ENCODE peak calls at places on chromosomes 11 and 22, in seven cellular contexts. Q, L, H, J, K, G and I are unnamed samples.

GRCh38 chr11:112248216-112248615 is 12.4 kb downstream of the PLET1 start:
- DNase-seq in Q (no peak), L (no peak), H (peak), J (no peak), K (no peak), G (no peak), I (peak)

GRCh38 chr11:102061276-102061675 is 14.0 kb downstream of the CFAP300 start:
- DNase-seq in Q (peak), L (no peak), H (no peak), J (no peak), K (no peak), G (no peak), I (no peak)

GRCh38 chr11:118895093-118896039 is 11.7 kb downstream of the CXCR5 start:
- DNase-seq in Q (no peak), L (no peak), H (no peak), J (peak), K (no peak), G (no peak), I (peak)

GRCh38 chr11:68528630-68529029 is 68.1 kb downstream of the PPP6R3 start:
- DNase-seq in Q (no peak), L (no peak), H (no peak), J (no peak), K (no peak), G (no peak), I (no peak)

GRCh38 chr22:37178350-37179125 is 9.5 kb downstream of the C1QTNF6 start:
- DNase-seq in Q (peak), L (peak), H (no peak), J (peak), K (no peak), G (peak), I (peak)

GRCh38 chr22:31291403-31291715 is 929 bp downstream of the PIK3IP1 start:
- DNase-seq in Q (no peak), L (no peak), H (no peak), J (no peak), K (no peak), G (no peak), I (no peak)

GRCh38 chr11:46555269-46556054 is 38.4 kb downstream of the AMBRA1 start:
- DNase-seq in Q (peak), L (no peak), H (peak), J (no peak), K (no peak), G (no peak), I (no peak)

GRCh38 chr22:45290410-45290936 is 5.7 kb downstream of the UPK3A start:
- DNase-seq in Q (no peak), L (no peak), H (peak), J (no peak), K (no peak), G (peak), I (peak)

GRCh38 chr11:35337136-35337918 is 82.0 kb downstream of the SLC1A2 start:
- DNase-seq in Q (peak), L (no peak), H (peak), J (no peak), K (peak), G (no peak), I (no peak)

GRCh38 chr11:3853935-3854659 is 1.4 kb upstream of the STIM1 start:
- DNase-seq in Q (no peak), L (no peak), H (no peak), J (peak), K (peak), G (peak), I (peak)

GRCh38 chr11:76208829-76209670 is 2.7 kb upstream of the WNT11 start:
- DNase-seq in Q (peak), L (peak), H (no peak), J (peak), K (peak), G (peak), I (peak)

GRCh38 chr11:44146931-44147330 is 51.5 kb downstream of the EXT2 start:
- DNase-seq in Q (no peak), L (no peak), H (no peak), J (no peak), K (no peak), G (no peak), I (no peak)

GRCh38 chr11:112962854-112963367 is 1.7 kb downstream of the NCAM1 start:
- DNase-seq in Q (no peak), L (peak), H (no peak), J (peak), K (peak), G (peak), I (peak)

GRCh38 chr22:29345932-29346331 is 30.4 kb upstream of the RASL10A start:
- DNase-seq in Q (no peak), L (no peak), H (no peak), J (no peak), K (no peak), G (no peak), I (no peak)

GRCh38 chr22:29342577-29343312 is 27.2 kb upstream of the RASL10A start:
- DNase-seq in Q (no peak), L (no peak), H (no peak), J (no peak), K (peak), G (peak), I (peak)

GRCh38 chr22:29342177-29342576 is 26.7 kb upstream of the RASL10A start:
- DNase-seq in Q (no peak), L (no peak), H (no peak), J (no peak), K (no peak), G (no peak), I (no peak)

GRCh38 chr22:29343313-29343805 is 27.9 kb upstream of the RASL10A start:
- DNase-seq in Q (no peak), L (no peak), H (peak), J (no peak), K (peak), G (peak), I (peak)

DNA sequence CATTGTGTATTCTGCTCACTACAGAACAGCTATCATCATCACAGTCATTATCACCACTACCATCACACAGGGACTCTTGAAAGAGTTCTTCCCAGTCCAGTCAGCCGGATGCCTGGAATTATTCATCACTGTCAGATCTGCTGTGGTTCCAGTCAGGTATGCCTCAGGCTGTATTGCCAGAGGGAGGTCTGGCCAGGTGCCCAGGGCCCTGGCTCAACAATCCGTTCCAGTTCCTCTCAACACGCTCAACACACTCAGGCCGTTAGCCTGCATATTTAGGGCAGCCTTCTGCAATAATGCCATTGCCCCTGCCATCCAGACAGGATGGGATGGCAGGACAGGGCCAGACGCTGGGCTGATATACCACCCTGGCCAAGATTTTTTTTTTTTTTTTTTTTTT is 28.6 kb upstream of the RASL10A start:
- DNase-seq in Q (no peak), L (peak), H (peak), J (no peak), K (peak), G (peak), I (peak)
- H3K27ac ChIP-seq in Q (no peak), L (no peak), H (peak), J (no peak), K (peak), G (no peak), I (no peak)

DNA sequence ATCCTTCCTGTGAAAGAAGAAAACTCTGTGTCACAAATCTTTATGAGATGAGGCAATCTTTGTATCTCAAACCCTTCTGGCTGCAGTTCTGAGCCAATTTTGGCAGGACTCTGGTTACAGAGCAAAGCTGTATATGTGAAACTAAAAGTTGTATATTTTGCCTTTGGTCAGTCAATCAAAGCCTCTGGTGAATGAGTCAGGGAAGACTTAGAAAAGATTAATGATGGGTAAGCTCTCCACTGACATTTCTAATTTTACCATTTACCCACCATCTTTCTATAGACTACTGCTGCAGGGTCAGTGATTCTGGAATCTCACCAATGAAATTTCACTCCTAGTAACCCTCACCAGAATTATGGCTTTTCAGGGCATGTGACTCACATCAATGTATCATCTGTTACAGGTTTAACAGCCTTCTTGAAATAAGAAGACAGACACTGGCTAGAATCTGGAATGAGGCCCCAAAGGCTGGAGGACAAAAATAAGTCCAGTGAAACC is 43.3 kb downstream of the USP35 start:
- DNase-seq in Q (no peak), L (no peak), H (peak), J (no peak), K (no peak), G (no peak), I (no peak)
- H3K27ac ChIP-seq in Q (no peak), L (no peak), H (no peak), J (no peak), K (no peak), G (no peak), I (no peak)

DNA sequence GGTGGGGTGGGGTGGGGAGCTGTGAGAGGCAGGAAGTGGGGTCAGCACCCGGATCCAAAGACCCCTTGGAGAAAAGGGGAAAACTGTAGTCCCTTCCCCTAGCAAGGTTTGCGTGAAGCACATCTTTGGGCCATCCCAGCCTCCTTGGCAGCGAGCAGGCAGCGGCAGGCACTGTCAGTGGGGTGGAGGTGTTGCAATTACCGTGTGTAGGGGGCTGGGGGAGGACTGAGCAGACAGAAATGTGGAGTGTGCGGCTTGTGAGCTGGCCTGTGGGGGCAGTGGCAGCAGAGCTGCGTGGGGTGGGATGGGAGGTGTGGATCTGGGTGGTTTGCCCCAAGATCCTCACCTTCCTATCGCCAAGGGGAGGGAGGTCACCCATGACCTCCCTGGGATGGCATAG is 16.4 kb downstream of the DAGLA start:
- DNase-seq in Q (no peak), L (no peak), H (no peak), J (no peak), K (no peak), G (no peak), I (no peak)
- H3K27ac ChIP-seq in Q (no peak), L (no peak), H (peak), J (no peak), K (peak), G (peak), I (no peak)

GRCh38 chr11:9575531-9576240 is 2.2 kb downstream of the WEE1 start:
- DNase-seq in Q (no peak), L (no peak), H (peak), J (no peak), K (no peak), G (no peak), I (no peak)

GRCh38 chr11:9573054-9573774 is at the start of gene WEE1:
- DNase-seq in Q (peak), L (peak), H (peak), J (peak), K (peak), G (peak), I (peak)

GRCh38 chr11:9574806-9575530 is 1.5 kb downstream of the WEE1 start:
- DNase-seq in Q (peak), L (peak), H (peak), J (no peak), K (peak), G (peak), I (peak)

GRCh38 chr11:9574556-9574805 is 1.0 kb downstream of the WEE1 start:
- DNase-seq in Q (peak), L (no peak), H (no peak), J (peak), K (no peak), G (peak), I (no peak)

GRCh38 chr11:9573775-9574555 is 495 bp downstream of the WEE1 start:
- DNase-seq in Q (no peak), L (peak), H (no peak), J (peak), K (peak), G (peak), I (no peak)
- H3K27ac ChIP-seq in Q (peak), L (peak), H (peak), J (peak), K (peak), G (peak), I (peak)

DNA sequence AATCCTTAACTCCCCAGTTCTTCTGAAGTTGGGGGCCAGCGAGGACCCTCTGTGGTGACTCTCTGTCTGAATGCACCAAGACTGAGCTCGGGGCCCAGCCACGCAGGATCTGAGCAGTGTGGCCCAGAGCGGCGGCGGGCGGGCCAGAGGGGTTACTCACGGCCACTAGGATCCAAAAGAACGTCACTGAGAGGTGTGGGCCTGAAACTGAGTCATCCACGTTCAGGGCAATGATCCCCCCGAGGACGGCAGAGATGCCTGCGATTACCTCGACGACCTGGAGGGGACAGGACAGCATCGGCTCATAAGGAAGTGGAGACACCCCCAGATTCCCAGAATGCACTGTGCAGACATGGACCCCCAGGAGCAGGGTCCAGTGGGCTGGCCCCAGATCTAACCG is 11.2 kb downstream of the MLC1 start:
- DNase-seq in Q (no peak), L (no peak), H (peak), J (peak), K (no peak), G (no peak), I (no peak)
- H3K27ac ChIP-seq in Q (no peak), L (no peak), H (no peak), J (no peak), K (no peak), G (no peak), I (no peak)

GRCh38 chr11:86196291-86196690 is 48.3 kb upstream of the EED start:
- DNase-seq in Q (no peak), L (no peak), H (no peak), J (no peak), K (no peak), G (no peak), I (no peak)

GRCh38 chr11:86194998-86195397 is 49.6 kb upstream of the EED start:
- DNase-seq in Q (no peak), L (no peak), H (no peak), J (no peak), K (no peak), G (no peak), I (no peak)

GRCh38 chr11:86193297-86194095 is 51.1 kb upstream of the EED start:
- DNase-seq in Q (peak), L (peak), H (peak), J (peak), K (peak), G (peak), I (peak)

GRCh38 chr11:86191874-86192273 is 52.7 kb upstream of the EED start:
- DNase-seq in Q (no peak), L (no peak), H (no peak), J (no peak), K (no peak), G (no peak), I (no peak)

GRCh38 chr11:86192858-86193257 is 51.7 kb upstream of the EED start:
- DNase-seq in Q (no peak), L (no peak), H (no peak), J (no peak), K (no peak), G (no peak), I (no peak)
- H3K27ac ChIP-seq in Q (peak), L (no peak), H (peak), J (peak), K (peak), G (peak), I (no peak)

DNA sequence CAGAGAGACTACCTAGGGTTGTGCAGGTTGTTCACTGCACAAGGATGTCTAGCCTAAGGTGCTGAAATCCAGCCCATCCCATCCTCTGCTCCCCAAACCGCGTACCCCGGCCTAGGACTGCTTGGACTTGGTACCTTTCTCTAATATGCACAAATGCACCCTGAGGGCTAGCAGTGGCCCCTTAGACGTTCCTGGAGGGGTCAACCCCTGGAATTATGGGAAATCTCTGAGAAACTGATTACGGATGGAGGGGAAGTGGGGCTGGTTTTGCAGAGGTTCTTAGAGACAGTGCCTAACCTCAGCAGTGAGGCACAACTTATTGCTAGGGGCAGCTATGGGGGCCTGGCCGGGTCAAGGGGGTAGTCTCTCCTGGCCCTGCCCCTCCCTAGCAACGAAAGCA is 2.5 kb downstream of the C11orf68 start:
- DNase-seq in Q (no peak), L (no peak), H (no peak), J (no peak), K (no peak), G (no peak), I (no peak)
- H3K27ac ChIP-seq in Q (peak), L (no peak), H (peak), J (peak), K (peak), G (peak), I (peak)

GRCh38 chr11:114092953-114093352 is 33.4 kb downstream of the ZBTB16 start:
- DNase-seq in Q (no peak), L (no peak), H (no peak), J (no peak), K (no peak), G (no peak), I (peak)

GRCh38 chr11:114094516-114094915 is 35.0 kb downstream of the ZBTB16 start:
- DNase-seq in Q (no peak), L (no peak), H (no peak), J (no peak), K (no peak), G (no peak), I (no peak)

GRCh38 chr11:114091791-114092397 is 32.4 kb downstream of the ZBTB16 start:
- DNase-seq in Q (peak), L (no peak), H (no peak), J (no peak), K (peak), G (no peak), I (no peak)

GRCh38 chr11:114090976-114091375 is 31.5 kb downstream of the ZBTB16 start:
- DNase-seq in Q (no peak), L (no peak), H (no peak), J (no peak), K (no peak), G (no peak), I (no peak)

GRCh38 chr11:114092478-114092877 is 33.0 kb downstream of the ZBTB16 start:
- DNase-seq in Q (no peak), L (no peak), H (no peak), J (no peak), K (no peak), G (no peak), I (no peak)
- H3K27ac ChIP-seq in Q (no peak), L (peak), H (no peak), J (no peak), K (no peak), G (no peak), I (peak)

DNA sequence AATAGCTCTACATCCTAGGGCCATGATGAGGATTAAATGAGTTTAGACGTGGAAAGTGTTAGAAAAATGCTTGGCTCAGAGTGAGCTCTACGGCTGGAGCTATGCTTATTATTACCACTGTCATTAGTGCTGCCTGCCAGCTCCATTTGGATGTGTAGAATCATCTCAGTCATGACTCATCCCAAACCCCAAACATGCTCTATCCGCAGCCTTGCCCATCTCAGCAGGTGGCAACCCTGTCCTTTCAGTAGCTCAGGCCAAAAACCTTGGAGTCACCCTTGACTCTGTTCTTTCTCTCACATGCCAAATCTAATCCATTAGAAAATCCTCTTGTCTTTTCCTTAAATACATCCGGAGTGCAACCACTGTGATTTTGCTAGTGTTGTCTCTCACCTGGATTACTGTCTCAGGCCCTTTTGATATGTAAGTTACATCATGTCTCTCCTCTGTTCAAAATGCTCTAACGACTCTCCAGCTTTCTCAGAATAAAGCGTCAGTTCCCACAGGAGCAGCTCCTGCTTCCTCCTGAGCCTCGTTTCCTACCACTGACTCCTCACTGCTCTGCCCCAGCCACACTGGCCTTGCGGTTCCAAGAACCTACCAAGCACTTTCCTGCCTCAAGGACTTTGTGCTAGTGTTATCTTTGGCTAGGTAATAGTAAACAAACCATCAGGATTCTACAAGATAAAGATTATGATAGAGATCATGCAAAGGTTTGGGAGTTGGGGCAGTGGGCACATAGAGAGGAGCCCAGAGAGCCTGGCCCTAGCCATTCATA is 10.5 kb upstream of the CHRM1 start:
- DNase-seq in Q (no peak), L (no peak), H (no peak), J (no peak), K (no peak), G (no peak), I (no peak)
- H3K27ac ChIP-seq in Q (no peak), L (no peak), H (no peak), J (no peak), K (no peak), G (no peak), I (no peak)

DNA sequence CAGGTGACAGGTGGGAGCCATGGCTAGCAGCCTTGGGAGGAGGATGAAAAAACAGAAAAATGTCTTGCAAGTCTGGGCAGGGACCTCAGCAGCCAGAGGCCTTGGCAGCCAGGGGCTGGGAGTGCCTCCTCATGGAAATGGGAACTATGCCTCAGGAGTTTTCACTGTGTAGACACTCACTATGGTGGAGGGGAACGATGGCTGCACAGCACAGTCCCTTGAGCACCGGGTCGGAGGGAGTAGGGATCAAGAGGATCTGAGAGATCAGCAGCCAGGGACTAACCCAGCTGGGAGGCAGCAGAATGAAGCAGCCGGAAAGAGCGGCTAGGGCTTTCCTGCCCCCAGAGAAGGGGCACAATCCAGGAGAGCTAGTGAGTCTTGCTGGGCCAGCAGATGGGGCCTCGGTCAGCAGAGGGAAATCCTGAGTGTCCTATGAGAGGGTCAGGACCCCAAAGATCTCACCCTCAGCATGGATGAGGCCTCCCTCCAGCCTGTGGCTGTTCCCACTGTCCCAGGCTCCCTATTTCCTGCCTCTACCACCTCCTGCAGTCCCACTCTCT is 6.2 kb upstream of the FTH1 start:
- DNase-seq in Q (no peak), L (no peak), H (no peak), J (peak), K (no peak), G (no peak), I (peak)
- H3K27ac ChIP-seq in Q (peak), L (peak), H (peak), J (peak), K (peak), G (peak), I (peak)